ENCODE peak calls at places on chromosomes 11 and 22, in nine cellular contexts. H, I, R, F, O, J, A, K and P are unnamed samples.

GRCh38 chr11:2744166-2744565 is 44.4 kb upstream of the KCNQ1OT1 start:
- DNase-seq in H (no peak), I (no peak), R (no peak), F (no peak), O (no peak), J (peak), A (peak), K (no peak), P (no peak)

GRCh38 chr11:66150140-66150539 is 80.1 kb downstream of the PACS1 start:
- DNase-seq in H (no peak), I (no peak), R (no peak), F (no peak), O (no peak), J (no peak), A (no peak), K (no peak), P (no peak)

GRCh38 chr11:47177846-47178245 is 1.2 kb upstream of the ARFGAP2 start:
- DNase-seq in H (no peak), I (no peak), R (no peak), F (no peak), O (no peak), J (peak), A (peak), K (no peak), P (no peak)

GRCh38 chr11:2987881-2988280 is 4.2 kb downstream of the NAP1L4 start:
- DNase-seq in H (no peak), I (peak), R (no peak), F (no peak), O (no peak), J (no peak), A (no peak), K (no peak), P (no peak)

GRCh38 chr22:19970479-19971275 is 29.1 kb upstream of the TXNRD2 start:
- DNase-seq in H (peak), I (peak), R (peak), F (no peak), O (peak), J (peak), A (peak), K (peak), P (peak)

GRCh38 chr11:107849791-107850190 is 8.8 kb downstream of the SLC35F2 start:
- DNase-seq in H (no peak), I (no peak), R (no peak), F (no peak), O (no peak), J (no peak), A (no peak), K (no peak), P (no peak)

GRCh38 chr11:1942541-1943260 is 4.4 kb upstream of the MRPL23 start:
- DNase-seq in H (peak), I (no peak), R (no peak), F (no peak), O (no peak), J (peak), A (peak), K (peak), P (no peak)

GRCh38 chr22:43504666-43505261 is 93.0 kb downstream of the MPPED1 start:
- DNase-seq in H (no peak), I (no peak), R (no peak), F (no peak), O (no peak), J (no peak), A (no peak), K (no peak), P (no peak)

GRCh38 chr22:38938925-38939324 is 18.5 kb upstream of the APOBEC3A start:
- DNase-seq in H (no peak), I (no peak), R (no peak), F (no peak), O (no peak), J (no peak), A (no peak), K (no peak), P (no peak)

GRCh38 chr22:23786752-23787599 is at the start of gene SMARCB1:
- DNase-seq in H (peak), I (peak), R (peak), F (peak), O (peak), J (peak), A (peak), K (peak), P (peak)

GRCh38 chr22:46547179-46547882 is 9.9 kb upstream of the CELSR1 start:
- DNase-seq in H (no peak), I (no peak), R (peak), F (no peak), O (no peak), J (no peak), A (no peak), K (no peak), P (no peak)

GRCh38 chr11:120182790-120183491 is 27.9 kb upstream of the OAF start:
- DNase-seq in H (peak), I (no peak), R (no peak), F (no peak), O (no peak), J (peak), A (peak), K (peak), P (no peak)

GRCh38 chr22:20302438-20303228 is 17.2 kb downstream of the DGCR6L start:
- DNase-seq in H (no peak), I (no peak), R (no peak), F (no peak), O (no peak), J (no peak), A (no peak), K (no peak), P (no peak)

GRCh38 chr11:72975778-72976520 is 161.7 kb downstream of the ATG16L2 start:
- DNase-seq in H (no peak), I (no peak), R (peak), F (no peak), O (no peak), J (no peak), A (no peak), K (no peak), P (no peak)

GRCh38 chr11:9330387-9331384 is 16.3 kb upstream of the TMEM41B start:
- DNase-seq in H (peak), I (no peak), R (peak), F (no peak), O (no peak), J (no peak), A (no peak), K (no peak), P (no peak)

GRCh38 chr22:48238018-48238915 is 1475.8 kb downstream of the TBC1D22A start:
- DNase-seq in H (no peak), I (no peak), R (no peak), F (no peak), O (no peak), J (no peak), A (no peak), K (no peak), P (no peak)

GRCh38 chr11:64044730-64045386 is 9.1 kb downstream of the FLRT1 start:
- DNase-seq in H (no peak), I (no peak), R (no peak), F (no peak), O (no peak), J (no peak), A (peak), K (no peak), P (no peak)

GRCh38 chr22:21567456-21568206 is at the start of gene UBE2L3:
- DNase-seq in H (peak), I (peak), R (peak), F (no peak), O (peak), J (peak), A (peak), K (peak), P (peak)

GRCh38 chr11:44615913-44616806 is 50.7 kb downstream of the CD82 start:
- DNase-seq in H (no peak), I (no peak), R (no peak), F (no peak), O (no peak), J (no peak), A (peak), K (no peak), P (no peak)

GRCh38 chr11:1938343-1939005 is 8.7 kb upstream of the MRPL23 start:
- DNase-seq in H (no peak), I (no peak), R (no peak), F (no peak), O (no peak), J (peak), A (peak), K (no peak), P (no peak)

GRCh38 chr11:2991477-2992233 is 474 bp downstream of the NAP1L4 start:
- DNase-seq in H (peak), I (no peak), R (peak), F (no peak), O (no peak), J (no peak), A (no peak), K (peak), P (peak)

GRCh38 chr11:64718084-64718779 is 4.8 kb downstream of the NRXN2 start:
- DNase-seq in H (no peak), I (no peak), R (no peak), F (no peak), O (no peak), J (no peak), A (peak), K (no peak), P (no peak)

GRCh38 chr11:126134461-126135155 is 71.9 kb upstream of the CDON start:
- DNase-seq in H (no peak), I (no peak), R (no peak), F (no peak), O (no peak), J (no peak), A (peak), K (no peak), P (no peak)
- TF ChIP-seq CTCF in H (no peak), I (no peak), R (no peak), F (no peak), O (no peak), J (no peak), A (no peak), K (no peak), P (no peak)

GRCh38 chr11:70568504-70569172 is 170.3 kb downstream of the CTTN start:
- DNase-seq in H (no peak), I (no peak), R (peak), F (no peak), O (peak), J (no peak), A (no peak), K (no peak), P (no peak)
- TF ChIP-seq CTCF in H (no peak), I (no peak), R (peak), F (no peak), O (no peak), J (no peak), A (no peak), K (no peak), P (no peak)

DNA sequence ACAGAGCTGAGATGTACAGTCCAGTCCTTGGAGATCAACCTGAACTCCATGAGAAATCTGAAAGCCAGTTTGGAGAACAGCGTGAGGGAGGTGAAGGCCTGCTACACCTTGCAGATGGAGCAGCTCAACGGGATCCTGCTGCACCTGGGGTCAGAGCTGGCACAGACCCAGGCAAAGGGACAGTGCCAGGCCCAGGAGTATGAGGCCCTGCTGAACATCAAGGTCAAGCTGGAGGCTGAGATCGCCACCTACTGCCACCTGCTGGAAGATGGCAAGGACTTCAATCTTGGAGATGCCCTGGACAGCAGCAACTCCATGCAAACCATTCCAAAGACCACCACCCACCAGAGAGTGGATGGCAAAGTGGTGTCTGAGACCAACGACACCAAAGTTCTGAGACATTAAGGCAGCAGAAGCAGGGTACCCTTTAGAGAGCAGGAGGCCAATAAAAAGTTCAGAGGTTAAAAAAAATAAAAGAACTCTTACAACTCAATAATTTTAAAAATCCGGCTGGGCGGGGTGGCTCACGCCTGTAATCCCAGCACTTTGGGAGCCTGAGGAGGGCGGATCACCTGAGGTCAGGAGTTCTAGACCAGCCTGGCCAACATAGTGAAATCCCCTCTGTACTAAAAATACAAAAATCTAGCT is 69.9 kb upstream of the RTL6 start:
- DNase-seq in H (no peak), I (peak), R (peak), F (peak), O (no peak), J (peak), A (peak), K (no peak), P (no peak)
- TF ChIP-seq CTCF in H (peak), I (peak), R (peak), F (peak), O (peak), J (peak), A (peak), K (peak), P (peak)

GRCh38 chr11:134101292-134101691 is 32.4 kb downstream of the JAM3 start:
- DNase-seq in H (no peak), I (no peak), R (peak), F (no peak), O (no peak), J (no peak), A (no peak), K (no peak), P (no peak)
- TF ChIP-seq CTCF in H (no peak), I (no peak), R (no peak), F (no peak), O (no peak), J (no peak), A (no peak), K (no peak), P (no peak)